ENCODE peak calls at places on chromosomes 4 and X, in nine cellular contexts. J is GM18507; W is stromal cell of bone marrow; F is AG08396; H is substantia nigra; G is LoVo; R is EL; D is stimulated activated CD8-positive, alpha-beta memory T cell treated with anti-CD3 and anti-CD28 coated beads, Interleukin-4, amount 100 ng/mL, for 24 hours; I is psoas muscle. Q is an unnamed sample.

GRCh38 chr4:160611181-160611580 is 1508.3 kb downstream of the RAPGEF2 start:
- DNase-seq in J (no peak), W (no peak), F (no peak), H (no peak), G (no peak), R (no peak), D (no peak), I (no peak), Q (no peak)

GRCh38 chr4:81688085-81688484 is 216.4 kb upstream of the RASGEF1B start:
- DNase-seq in J (no peak), W (no peak), F (no peak), H (no peak), G (no peak), R (no peak), D (no peak), I (no peak), Q (no peak)

GRCh38 chrX:104195489-104196084 is 29.3 kb downstream of the FAM199X start:
- DNase-seq in J (no peak), W (peak; percentile 13), F (peak; percentile 36), H (no peak), G (peak; percentile 16), R (peak; percentile 23), D (no peak), I (no peak), Q (no peak)

GRCh38 chrX:153065389-153065788 is 6.9 kb upstream of the PNMA6A start:
- DNase-seq in J (no peak), W (no peak), F (no peak), H (no peak), G (no peak), R (peak; percentile 17), D (no peak), I (no peak), Q (no peak)

GRCh38 chrX:132751043-132751690 is 207.3 kb downstream of the HS6ST2 start:
- DNase-seq in J (no peak), W (no peak), F (no peak), H (no peak), G (no peak), R (no peak), D (no peak), I (no peak), Q (no peak)

GRCh38 chr4:140940589-140940988 is 184.4 kb upstream of the TBC1D9 start:
- DNase-seq in J (no peak), W (no peak), F (no peak), H (no peak), G (no peak), R (no peak), D (no peak), I (no peak), Q (no peak)

GRCh38 chr4:183789657-183790056 is 115.5 kb upstream of the STOX2 start:
- DNase-seq in J (no peak), W (no peak), F (no peak), H (no peak), G (no peak), R (no peak), D (no peak), I (no peak), Q (peak; percentile 8)

GRCh38 chr4:20813698-20814097 is 113.4 kb downstream of the PACRGL start:
- DNase-seq in J (no peak), W (no peak), F (no peak), H (no peak), G (no peak), R (no peak), D (no peak), I (no peak), Q (no peak)

GRCh38 chrX:48957477-48957826 is at the start of gene OTUD5:
- DNase-seq in J (no peak), W (no peak), F (peak; percentile 76), H (peak; percentile 62), G (no peak), R (peak; percentile 62), D (peak; percentile 62), I (peak; percentile 78), Q (no peak)

GRCh38 chrX:71251456-71251973 is 2.4 kb downstream of the ZMYM3 start:
- DNase-seq in J (no peak), W (no peak), F (no peak), H (no peak), G (no peak), R (no peak), D (peak; percentile 13), I (no peak), Q (no peak)

GRCh38 chr4:183398298-183399129 is 45.9 kb upstream of the CDKN2AIP start:
- DNase-seq in J (no peak), W (peak; percentile 48), F (peak; percentile 91), H (peak; percentile 27), G (peak; percentile 73), R (peak; percentile 77), D (peak; percentile 44), I (peak; percentile 75), Q (no peak)

GRCh38 chrX:281166-281999 is at the start of gene PLCXD1:
- DNase-seq in J (no peak), W (no peak), F (no peak), H (no peak), G (no peak), R (no peak), D (no peak), I (no peak), Q (no peak)

GRCh38 chrX:151039351-151039750 is 56.2 kb downstream of the HMGB3 start:
- DNase-seq in J (no peak), W (no peak), F (no peak), H (no peak), G (no peak), R (no peak), D (no peak), I (no peak), Q (no peak)

GRCh38 chr4:111330786-111331185 is 707.9 kb upstream of the PITX2 start:
- DNase-seq in J (no peak), W (peak; percentile 23), F (no peak), H (no peak), G (no peak), R (no peak), D (no peak), I (no peak), Q (no peak)

GRCh38 chr4:156329779-156330178 is 376.1 kb upstream of the CTSO start:
- DNase-seq in J (no peak), W (no peak), F (no peak), H (no peak), G (no peak), R (no peak), D (no peak), I (no peak), Q (no peak)

GRCh38 chrX:48649109-48649508 is 34.5 kb upstream of the WAS start:
- DNase-seq in J (no peak), W (no peak), F (no peak), H (no peak), G (no peak), R (no peak), D (no peak), I (no peak), Q (no peak)

GRCh38 chr4:180790471-180790870 is 1452.7 kb upstream of the TENM3 start:
- DNase-seq in J (no peak), W (no peak), F (no peak), H (no peak), G (no peak), R (no peak), D (no peak), I (no peak), Q (no peak)

GRCh38 chr4:139916041-139916440 is 237.9 kb downstream of the MAML3 start:
- DNase-seq in J (no peak), W (no peak), F (no peak), H (no peak), G (no peak), R (no peak), D (no peak), I (no peak), Q (no peak)

GRCh38 chr4:121375262-121375661 is 5.6 kb downstream of the QRFPR start:
- DNase-seq in J (no peak), W (peak; percentile 25), F (no peak), H (no peak), G (no peak), R (peak; percentile 5), D (no peak), I (no peak), Q (no peak)

Q was measured in GM12864.